ENCODE peak calls at places on chromosomes 6 and 20, in four cellular contexts. One of them, this sample, is unnamed. For H3K4me1, the result is how much of the 10 kb centered on the place peaks cover.

GRCh38 chr6:29745386-29745785 is 22.2 kb downstream of the HLA-F start:
- DNase-seq in Peyer's patch: no peak
- DNase-seq in HepG2: no peak
- DNase-seq in thyroid gland: no peak
- DNase-seq in this sample: no peak

GRCh38 chr6:34053721-34054120 is 92.2 kb downstream of the GRM4 start:
- DNase-seq in Peyer's patch: no peak
- DNase-seq in HepG2: no peak
- DNase-seq in thyroid gland: no peak
- DNase-seq in this sample: no peak

GRCh38 chr20:1331801-1332453 is 3.0 kb upstream of the SDCBP2 start:
- DNase-seq in Peyer's patch: no peak
- DNase-seq in thyroid gland: no peak
- DNase-seq in HepG2: no peak
- DNase-seq in this sample: no peak

GRCh38 chr20:33322456-33322855 is 39.4 kb downstream of the BPIFB1 start:
- DNase-seq in HepG2: no peak
- DNase-seq in Peyer's patch: no peak
- DNase-seq in thyroid gland: no peak
- DNase-seq in this sample: no peak

GRCh38 chr6:142846883-142847287 is 98.1 kb downstream of the HIVEP2 start:
- DNase-seq in Peyer's patch: no peak
- DNase-seq in thyroid gland: no peak
- DNase-seq in HepG2: peak
- DNase-seq in this sample: no peak

GRCh38 chr20:62922451-62922921 is 3.8 kb downstream of the DIDO1 start:
- DNase-seq in thyroid gland: no peak
- DNase-seq in HepG2: no peak
- DNase-seq in Peyer's patch: no peak
- DNase-seq in this sample: no peak

GRCh38 chr6:140789466-140789865 is 1343.3 kb upstream of the GJE1 start:
- DNase-seq in Peyer's patch: no peak
- DNase-seq in HepG2: no peak
- DNase-seq in thyroid gland: no peak
- DNase-seq in this sample: no peak

GRCh38 chr6:3418521-3419060 is 38.3 kb downstream of the SLC22A23 start:
- DNase-seq in HepG2: peak
- DNase-seq in Peyer's patch: no peak
- DNase-seq in thyroid gland: no peak
- DNase-seq in this sample: no peak

GRCh38 chr20:54025166-54025835 is 45.1 kb downstream of the BCAS1 start:
- DNase-seq in HepG2: no peak
- DNase-seq in thyroid gland: no peak
- DNase-seq in Peyer's patch: no peak
- DNase-seq in this sample: no peak

GRCh38 chr6:46220351-46221220 is 49.8 kb upstream of the ENPP5 start:
- DNase-seq in HepG2: no peak
- DNase-seq in thyroid gland: no peak
- DNase-seq in Peyer's patch: peak
- DNase-seq in this sample: no peak

GRCh38 chr6:21507811-21508210 is 85.7 kb upstream of the SOX4 start:
- DNase-seq in Peyer's patch: no peak
- DNase-seq in HepG2: peak
- DNase-seq in thyroid gland: no peak
- DNase-seq in this sample: no peak

GRCh38 chr6:15283986-15284361 is 38.1 kb downstream of the JARID2 start:
- DNase-seq in Peyer's patch: no peak
- DNase-seq in thyroid gland: no peak
- DNase-seq in HepG2: no peak
- DNase-seq in this sample: no peak

GRCh38 chr6:3713266-3713665 is 38.2 kb downstream of the PXDC1 start:
- DNase-seq in Peyer's patch: no peak
- DNase-seq in thyroid gland: no peak
- DNase-seq in HepG2: no peak
- DNase-seq in this sample: no peak

GRCh38 chr6:40887904-40888303 is 151.1 kb downstream of the UNC5CL start:
- DNase-seq in HepG2: no peak
- DNase-seq in Peyer's patch: no peak
- DNase-seq in thyroid gland: no peak
- DNase-seq in this sample: no peak

GRCh38 chr6:21444861-21445260 is 148.7 kb upstream of the SOX4 start:
- DNase-seq in HepG2: no peak
- DNase-seq in Peyer's patch: no peak
- DNase-seq in thyroid gland: no peak
- DNase-seq in this sample: no peak

GRCh38 chr6:167455371-167455770 is 130.5 kb downstream of the TTLL2 start:
- DNase-seq in Peyer's patch: no peak
- DNase-seq in thyroid gland: no peak
- DNase-seq in HepG2: no peak
- DNase-seq in this sample: no peak

GRCh38 chr6:142307963-142308748 is 6.3 kb downstream of the ADGRG6 start:
- DNase-seq in Peyer's patch: no peak
- DNase-seq in HepG2: peak
- DNase-seq in thyroid gland: no peak
- DNase-seq in this sample: no peak

GRCh38 chr6:30213999-30214982 is 1.1 kb upstream of the TRIM26 start:
- DNase-seq in HepG2: peak
- DNase-seq in thyroid gland: peak
- DNase-seq in Peyer's patch: peak
- DNase-seq in this sample: no peak

GRCh38 chr6:39189915-39190544 is 39.2 kb downstream of the KCNK5 start:
- DNase-seq in HepG2: peak
- DNase-seq in thyroid gland: peak
- DNase-seq in Peyer's patch: no peak
- DNase-seq in this sample: no peak

GRCh38 chr6:137637161-137637560 is 143.0 kb upstream of the OLIG3 start:
- DNase-seq in Peyer's patch: no peak
- DNase-seq in HepG2: peak
- DNase-seq in thyroid gland: peak
- DNase-seq in this sample: no peak

GRCh38 chr6:38644951-38645350 is 5.2 kb upstream of the BTBD9 start:
- DNase-seq in Peyer's patch: no peak
- DNase-seq in HepG2: no peak
- DNase-seq in thyroid gland: no peak
- DNase-seq in this sample: no peak

GRCh38 chr6:142376115-142376514 is 74.3 kb downstream of the ADGRG6 start:
- DNase-seq in Peyer's patch: no peak
- DNase-seq in HepG2: peak
- DNase-seq in thyroid gland: no peak
- DNase-seq in this sample: no peak

GRCh38 chr6:52416629-52417151 is 3.5 kb upstream of the EFHC1 start:
- DNase-seq in Peyer's patch: no peak
- DNase-seq in HepG2: peak
- DNase-seq in thyroid gland: no peak
- DNase-seq in this sample: no peak

GRCh38 chr6:35647400-35647799 is 41.3 kb downstream of the FKBP5 start:
- DNase-seq in HepG2: no peak
- DNase-seq in thyroid gland: no peak
- DNase-seq in Peyer's patch: no peak
- DNase-seq in this sample: no peak
- H3K4me1 ChIP-seq in HepG2: under half
- H3K4me1 ChIP-seq in thyroid gland: under half
- H3K4me1 ChIP-seq in Peyer's patch: under half
- H3K4me1 ChIP-seq in this sample: under half

DNA sequence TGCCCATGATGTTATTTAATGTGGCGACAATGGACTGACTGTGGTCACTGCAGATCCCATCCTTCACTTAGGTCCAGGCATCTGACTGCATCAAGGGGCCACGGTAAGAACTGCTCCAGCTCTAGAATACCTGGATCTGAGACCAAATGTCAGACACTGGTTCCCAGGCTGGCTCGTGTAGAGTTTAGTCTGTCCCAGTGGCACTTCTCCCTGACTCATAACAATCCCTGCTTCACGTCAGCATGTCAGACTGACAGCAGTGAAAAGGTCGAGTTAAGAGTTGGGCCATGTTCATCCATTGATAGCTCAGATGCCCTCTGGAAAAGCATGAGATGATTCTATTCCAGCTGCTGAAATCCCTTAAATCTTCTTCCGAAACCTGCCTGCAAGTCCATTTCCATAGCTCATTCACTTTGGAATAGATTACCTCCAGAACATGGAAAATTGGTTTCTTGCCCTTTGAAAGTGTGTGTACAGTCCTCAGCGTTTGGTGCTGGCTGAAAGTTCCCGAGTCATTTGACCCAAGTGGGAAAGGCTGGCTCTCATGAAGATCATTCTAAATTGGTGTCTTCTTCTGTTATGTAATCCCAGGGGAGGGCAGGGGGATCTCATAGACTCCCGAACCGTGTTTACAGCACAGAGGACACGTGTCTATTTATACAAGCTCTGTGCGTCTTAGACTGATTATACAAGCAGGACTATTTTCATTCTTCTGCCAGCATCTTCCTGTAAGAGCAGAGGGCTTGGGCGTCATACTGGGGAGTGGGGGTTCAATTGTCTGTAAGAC is 160.8 kb downstream of the ZDHHC14 start:
- DNase-seq in Peyer's patch: no peak
- DNase-seq in HepG2: no peak
- DNase-seq in thyroid gland: no peak
- DNase-seq in this sample: no peak
- TF ChIP-seq POLR2A in Peyer's patch: no peak
- TF ChIP-seq POLR2A in HepG2: no peak
- TF ChIP-seq POLR2A in thyroid gland: no peak
- TF ChIP-seq POLR2A in this sample: no peak

GRCh38 chr6:109000289-109000688 is 94.4 kb downstream of the SESN1 start:
- DNase-seq in HepG2: no peak
- DNase-seq in thyroid gland: no peak
- DNase-seq in Peyer's patch: no peak
- DNase-seq in this sample: no peak

GRCh38 chr6:108999428-108999827 is 95.2 kb downstream of the SESN1 start:
- DNase-seq in thyroid gland: no peak
- DNase-seq in Peyer's patch: no peak
- DNase-seq in HepG2: no peak
- DNase-seq in this sample: no peak

GRCh38 chr6:109001554-109001953 is 93.1 kb downstream of the SESN1 start:
- DNase-seq in thyroid gland: no peak
- DNase-seq in Peyer's patch: no peak
- DNase-seq in HepG2: no peak
- DNase-seq in this sample: no peak

GRCh38 chr6:109002882-109003281 is 91.8 kb downstream of the SESN1 start:
- DNase-seq in Peyer's patch: no peak
- DNase-seq in HepG2: no peak
- DNase-seq in thyroid gland: no peak
- DNase-seq in this sample: no peak

DNA sequence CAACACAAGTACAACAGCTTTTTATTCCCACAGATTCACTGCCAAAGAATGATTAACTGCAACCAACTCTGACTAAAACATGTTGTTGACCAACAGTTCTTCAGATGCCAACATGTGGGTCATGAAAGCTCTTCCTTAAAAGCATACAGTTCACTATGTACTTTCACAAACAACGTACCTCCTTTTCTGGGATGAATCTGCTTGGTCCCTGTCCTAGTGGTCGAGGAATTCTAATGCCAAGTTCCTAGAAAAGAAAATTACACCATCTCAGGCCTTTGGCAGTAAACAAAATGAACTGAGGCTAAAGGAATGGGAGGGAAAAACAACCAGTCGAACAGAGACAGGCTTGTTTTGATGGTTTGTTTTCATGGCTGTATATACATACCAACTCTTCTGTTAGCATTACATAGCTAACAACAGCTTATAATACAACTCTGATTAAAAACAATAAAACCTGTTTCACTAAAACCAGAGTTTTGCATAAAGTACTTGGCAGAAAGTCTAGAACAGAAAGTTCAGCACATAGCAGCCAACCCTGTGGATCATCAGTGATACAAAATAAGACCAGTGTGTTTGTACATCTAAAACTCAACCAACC is 92.4 kb downstream of the SESN1 start:
- DNase-seq in Peyer's patch: no peak
- DNase-seq in thyroid gland: no peak
- DNase-seq in HepG2: no peak
- DNase-seq in this sample: no peak
- H3K4me1 ChIP-seq in Peyer's patch: under half
- H3K4me1 ChIP-seq in thyroid gland: half or more
- H3K4me1 ChIP-seq in HepG2: under half
- H3K4me1 ChIP-seq in this sample: under half

DNA sequence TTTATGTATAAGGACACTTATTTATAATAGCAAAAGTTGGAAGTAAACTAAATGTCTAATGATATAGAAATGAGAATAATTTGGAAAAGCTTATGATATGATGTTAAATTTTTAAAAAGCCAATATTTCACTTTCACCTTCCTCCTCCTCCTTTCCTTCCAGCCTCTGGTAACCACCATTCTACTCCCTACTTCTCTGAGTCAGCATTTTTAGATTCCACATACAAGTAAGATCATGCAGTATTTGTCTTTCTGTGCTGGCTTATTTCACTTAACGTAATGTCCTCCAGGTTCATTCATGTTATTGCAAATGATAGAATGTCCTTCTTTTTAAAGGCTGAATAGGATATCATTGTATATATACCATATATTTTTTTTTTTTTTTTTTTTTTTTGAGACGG is 180.2 kb downstream of the RNF144B start:
- DNase-seq in Peyer's patch: no peak
- DNase-seq in HepG2: no peak
- DNase-seq in thyroid gland: no peak
- DNase-seq in this sample: no peak
- TF ChIP-seq POLR2A in Peyer's patch: no peak
- TF ChIP-seq POLR2A in HepG2: no peak
- TF ChIP-seq POLR2A in thyroid gland: no peak
- TF ChIP-seq POLR2A in this sample: no peak